ENCODE peak calls at places on chromosomes 12 and 14, in nine cellular contexts. M is fibroblast of pulmonary artery; G is stimulated activated naive CD4-positive, alpha-beta T cell; O is T-helper 9 cell; H is neural crest cell; L is mesenchymal stem cell; R is HT1080; V is stimulated activated CD8-positive, alpha-beta memory T cell treated with anti-CD3 and anti-CD28 coated beads, Interleukin-4, amount 100 ng/mL, for 4 hours; N is HFF-Myc. F is an unnamed sample.

GRCh38 chr14:59631237-59631636 is 54.6 kb upstream of the CCDC175 start:
- DNase-seq in M (peak; percentile 1), G (no peak), O (no peak), H (no peak), L (peak; percentile 1), R (peak; percentile 25), V (no peak), N (no peak), F (no peak)

GRCh38 chr14:74502236-74503019 is 8.9 kb downstream of the ISCA2 start:
- DNase-seq in M (peak; percentile 56), G (no peak), O (no peak), H (peak; percentile 45), L (peak; percentile 65), R (no peak), V (no peak), N (no peak), F (no peak)

GRCh38 chr12:53532026-53532425 is 24.7 kb upstream of the NPFF start:
- DNase-seq in M (no peak), G (no peak), O (no peak), H (no peak), L (no peak), R (no peak), V (no peak), N (no peak), F (no peak)

GRCh38 chr12:3313655-3314305 is 177.2 kb upstream of the PRMT8 start:
- DNase-seq in M (peak; percentile 14), G (no peak), O (no peak), H (no peak), L (peak; percentile 28), R (no peak), V (no peak), N (no peak), F (peak; percentile 14)

GRCh38 chr14:79605863-79606262 is 605.4 kb downstream of the DIO2 start:
- DNase-seq in M (no peak), G (no peak), O (no peak), H (no peak), L (no peak), R (no peak), V (no peak), N (no peak), F (no peak)

GRCh38 chr14:92513966-92514843 is 624 bp downstream of the RIN3 start:
- DNase-seq in M (peak; percentile 29), G (peak; percentile 8), O (peak; percentile 11), H (no peak), L (peak; percentile 54), R (peak; percentile 18), V (no peak), N (no peak), F (no peak)

GRCh38 chr12:65664715-65665250 is 159.5 kb upstream of the HMGA2 start:
- DNase-seq in M (no peak), G (no peak), O (no peak), H (no peak), L (no peak), R (no peak), V (no peak), N (no peak), F (no peak)

GRCh38 chr12:116955382-116956021 is 44.8 kb downstream of the FBXW8 start:
- DNase-seq in M (peak; percentile 41), G (peak; percentile 1), O (no peak), H (no peak), L (peak; percentile 38), R (peak; percentile 41), V (no peak), N (no peak), F (no peak)

GRCh38 chr12:122948605-122949004 is 17.7 kb downstream of the ABCB9 start:
- DNase-seq in M (no peak), G (no peak), O (no peak), H (no peak), L (no peak), R (no peak), V (no peak), N (no peak), F (no peak)

GRCh38 chr12:62873116-62873825 is 61.7 kb downstream of the PPM1H start:
- DNase-seq in M (no peak), G (no peak), O (no peak), H (no peak), L (no peak), R (no peak), V (no peak), N (no peak), F (no peak)

GRCh38 chr12:64007853-64008252 is 163.4 kb downstream of the SRGAP1 start:
- DNase-seq in M (no peak), G (no peak), O (no peak), H (no peak), L (no peak), R (no peak), V (no peak), N (no peak), F (no peak)

GRCh38 chr14:88849717-88850116 is 25.3 kb downstream of the TTC8 start:
- DNase-seq in M (peak; percentile 28), G (no peak), O (no peak), H (no peak), L (no peak), R (no peak), V (no peak), N (no peak), F (no peak)

GRCh38 chr12:108766294-108766693 is 35.0 kb upstream of the CORO1C start:
- DNase-seq in M (no peak), G (no peak), O (no peak), H (no peak), L (no peak), R (no peak), V (no peak), N (no peak), F (no peak)

GRCh38 chr12:56244494-56244893 is 13.7 kb downstream of the ANKRD52 start:
- DNase-seq in M (no peak), G (no peak), O (no peak), H (no peak), L (no peak), R (no peak), V (no peak), N (no peak), F (no peak)

GRCh38 chr14:51498411-51499227 is 153.1 kb upstream of the FRMD6 start:
- DNase-seq in M (no peak), G (no peak), O (no peak), H (no peak), L (no peak), R (no peak), V (no peak), N (no peak), F (no peak)

GRCh38 chr12:95922231-95922630 is 20.2 kb downstream of the CCDC38 start:
- DNase-seq in M (peak; percentile 47), G (no peak), O (no peak), H (no peak), L (no peak), R (peak; percentile 20), V (no peak), N (no peak), F (no peak)

GRCh38 chr12:108638141-108638823 is 4.6 kb upstream of the SELPLG start:
- DNase-seq in M (no peak), G (no peak), O (no peak), H (peak; percentile 60), L (no peak), R (no peak), V (no peak), N (no peak), F (no peak)

GRCh38 chr12:15322164-15323054 is at the start of gene PTPRO:
- DNase-seq in M (no peak), G (no peak), O (no peak), H (peak; percentile 39), L (no peak), R (peak; percentile 14), V (no peak), N (no peak), F (no peak)

GRCh38 chr12:46259071-46259470 is 9.8 kb downstream of the SLC38A1 start:
- DNase-seq in M (no peak), G (no peak), O (no peak), H (no peak), L (no peak), R (no peak), V (no peak), N (no peak), F (no peak)

GRCh38 chr12:131242741-131243496 is 289.2 kb downstream of the ADGRD1 start:
- DNase-seq in M (no peak), G (no peak), O (no peak), H (peak; percentile 41), L (no peak), R (peak; percentile 63), V (no peak), N (no peak), F (no peak)

GRCh38 chr12:45232771-45233372 is 17.0 kb downstream of the ANO6 start:
- DNase-seq in M (peak; percentile 95), G (no peak), O (no peak), H (no peak), L (peak; percentile 99), R (peak; percentile 97), V (no peak), N (peak; percentile 89), F (peak; percentile 86)

GRCh38 chr14:61752626-61753025 is 9.6 kb upstream of the SNAPC1 start:
- DNase-seq in M (peak; percentile 59), G (no peak), O (no peak), H (no peak), L (peak; percentile 50), R (no peak), V (no peak), N (no peak), F (no peak)

GRCh38 chr12:48296586-48297396 is 53.9 kb downstream of the ZNF641 start:
- DNase-seq in M (peak; percentile 86), G (no peak), O (no peak), H (peak; percentile 43), L (peak; percentile 47), R (peak; percentile 75), V (no peak), N (peak; percentile 36), F (no peak)

GRCh38 chr12:4961311-4961710 is 51.6 kb downstream of the KCNA1 start:
- DNase-seq in M (no peak), G (no peak), O (no peak), H (no peak), L (no peak), R (no peak), V (no peak), N (no peak), F (no peak)